ENCODE peak calls at places on chromosomes 4 and X, in seven cellular contexts. U, J, W, I, V, P and L are unnamed samples.

GRCh38 chr4:173343832-173344397 is 9.8 kb upstream of the HMGB2 start:
- DNase-seq in U (no peak), J (no peak), W (no peak), I (no peak), V (no peak), P (no peak), L (no peak)

GRCh38 chr4:128787509-128788311 is 21.8 kb upstream of the JADE1 start:
- DNase-seq in U (no peak), J (no peak), W (no peak), I (no peak), V (no peak), P (no peak), L (no peak)

GRCh38 chr4:4260185-4260751 is 12.2 kb upstream of the TMEM128 start:
- DNase-seq in U (no peak), J (no peak), W (no peak), I (no peak), V (peak; percentile 74), P (no peak), L (no peak)

GRCh38 chr4:125316781-125317525 is 2.2 kb downstream of the FAT4 start:
- DNase-seq in U (peak; percentile 85), J (peak; percentile 76), W (peak; percentile 34), I (no peak), V (no peak), P (peak; percentile 72), L (no peak)

GRCh38 chr4:74284074-74284473 is 24.2 kb upstream of the EPGN start:
- DNase-seq in U (no peak), J (no peak), W (no peak), I (no peak), V (peak; percentile 22), P (no peak), L (no peak)

GRCh38 chr4:183738081-183738673 is 79.1 kb downstream of the TRAPPC11 start:
- DNase-seq in U (no peak), J (no peak), W (no peak), I (peak; percentile 24), V (no peak), P (no peak), L (no peak)

GRCh38 chr4:138636791-138637190 is 378.8 kb upstream of the NOCT start:
- DNase-seq in U (no peak), J (no peak), W (no peak), I (no peak), V (no peak), P (no peak), L (no peak)

GRCh38 chr4:86556791-86557415 is 37.2 kb upstream of the PTPN13 start:
- DNase-seq in U (no peak), J (no peak), W (no peak), I (no peak), V (no peak), P (no peak), L (no peak)

GRCh38 chr4:100299441-100299840 is 109.2 kb upstream of the DDIT4L start:
- DNase-seq in U (no peak), J (no peak), W (no peak), I (no peak), V (peak; percentile 8), P (no peak), L (no peak)

GRCh38 chr4:156767911-156768415 is 203.6 kb downstream of the PDGFC start:
- DNase-seq in U (no peak), J (no peak), W (no peak), I (no peak), V (no peak), P (no peak), L (no peak)

GRCh38 chr4:166836865-166837264 is 397.4 kb downstream of the SPOCK3 start:
- DNase-seq in U (no peak), J (no peak), W (no peak), I (no peak), V (no peak), P (no peak), L (no peak)

GRCh38 chr4:127505203-127505602 is 127.6 kb upstream of the INTU start:
- DNase-seq in U (no peak), J (no peak), W (peak; percentile 61), I (no peak), V (no peak), P (no peak), L (no peak)

GRCh38 chr4:68145261-68145660 is 15.6 kb upstream of the TMPRSS11F start:
- DNase-seq in U (no peak), J (no peak), W (no peak), I (no peak), V (no peak), P (no peak), L (no peak)

GRCh38 chr4:183289688-183290087 is 30.4 kb downstream of the CLDN22 start:
- DNase-seq in U (no peak), J (no peak), W (no peak), I (no peak), V (no peak), P (no peak), L (no peak)

GRCh38 chr4:183522821-183523220 is 18.0 kb downstream of the ING2 start:
- DNase-seq in U (no peak), J (no peak), W (no peak), I (no peak), V (no peak), P (no peak), L (no peak)

GRCh38 chrX:72094894-72095293 is 36.8 kb downstream of the RTL5 start:
- DNase-seq in U (no peak), J (no peak), W (peak; percentile 44), I (no peak), V (no peak), P (peak; percentile 84), L (no peak)

GRCh38 chr4:128225148-128225547 is 62.5 kb downstream of the PGRMC2 start:
- DNase-seq in U (no peak), J (no peak), W (no peak), I (no peak), V (no peak), P (no peak), L (no peak)

GRCh38 chr4:1294891-1295290 is 5.2 kb downstream of the MAEA start:
- DNase-seq in U (no peak), J (peak; percentile 48), W (no peak), I (no peak), V (no peak), P (peak; percentile 76), L (no peak)

GRCh38 chr4:185730387-185730786 is 81.6 kb downstream of the SORBS2 start:
- DNase-seq in U (no peak), J (no peak), W (no peak), I (no peak), V (no peak), P (no peak), L (no peak)

GRCh38 chr4:102388636-102389035 is 43.4 kb upstream of the SLC39A8 start:
- DNase-seq in U (no peak), J (no peak), W (no peak), I (no peak), V (no peak), P (no peak), L (no peak)

GRCh38 chrX:47958943-47959342 is 44.8 kb downstream of the ZNF182 start:
- DNase-seq in U (no peak), J (no peak), W (no peak), I (no peak), V (no peak), P (no peak), L (no peak)

GRCh38 chr4:165199286-165199685 is 8.1 kb upstream of the KLHL2 start:
- DNase-seq in U (no peak), J (no peak), W (no peak), I (no peak), V (no peak), P (no peak), L (no peak)

GRCh38 chr4:165199722-165200121 is 7.6 kb upstream of the KLHL2 start:
- DNase-seq in U (no peak), J (no peak), W (no peak), I (no peak), V (no peak), P (no peak), L (no peak)

GRCh38 chr4:165204462-165204830 is 2.9 kb upstream of the KLHL2 start:
- DNase-seq in U (no peak), J (no peak), W (no peak), I (no peak), V (no peak), P (no peak), L (no peak)

GRCh38 chr4:165203541-165204461 is 3.6 kb upstream of the KLHL2 start:
- DNase-seq in U (no peak), J (no peak), W (no peak), I (no peak), V (no peak), P (no peak), L (no peak)

GRCh38 chr4:165201806-165202205 is 5.6 kb upstream of the KLHL2 start:
- DNase-seq in U (no peak), J (no peak), W (no peak), I (no peak), V (no peak), P (no peak), L (no peak)
- TF ChIP-seq POLR2AphosphoS5 in U (no peak), J (no peak), W (no peak), I (no peak), V (no peak), P (no peak), L (no peak)

GRCh38 chrX:20212486-20213089 is 54.1 kb downstream of the RPS6KA3 start:
- DNase-seq in U (no peak), J (no peak), W (no peak), I (peak; percentile 8), V (no peak), P (no peak), L (no peak)
- H3K4me1 ChIP-seq in U (peaks cover 1% of the 10 kb centered on the region), J (no peaks in the 10 kb centered on the region), W (peaks cover 6% of the 10 kb centered on the region), I (no peaks in the 10 kb centered on the region), V (peaks cover 3% of the 10 kb centered on the region), P (peaks cover 3% of the 10 kb centered on the region), L (peaks cover 8% of the 10 kb centered on the region)

GRCh38 chr4:142352682-142353081 is 493.4 kb downstream of the INPP4B start:
- DNase-seq in U (no peak), J (no peak), W (no peak), I (no peak), V (no peak), P (no peak), L (no peak)

GRCh38 chr4:142354041-142354440 is 492.1 kb downstream of the INPP4B start:
- DNase-seq in U (no peak), J (no peak), W (no peak), I (no peak), V (no peak), P (no peak), L (no peak)

GRCh38 chr4:142351958-142352357 is 494.1 kb downstream of the INPP4B start:
- DNase-seq in U (no peak), J (no peak), W (no peak), I (no peak), V (no peak), P (no peak), L (no peak)

GRCh38 chr4:142354794-142355416 is 491.2 kb downstream of the INPP4B start:
- DNase-seq in U (no peak), J (no peak), W (no peak), I (no peak), V (no peak), P (no peak), L (no peak)

GRCh38 chr4:142353149-142353738 is 492.9 kb downstream of the INPP4B start:
- DNase-seq in U (no peak), J (no peak), W (no peak), I (no peak), V (peak; percentile 69), P (no peak), L (no peak)
- H3K4me3 ChIP-seq in U (no peak overlapping the region), J (no peak overlapping the region), W (no peak overlapping the region), I (no peak overlapping the region), V (no peak overlapping the region), P (no peak overlapping the region), L (no peak overlapping the region)

DNA sequence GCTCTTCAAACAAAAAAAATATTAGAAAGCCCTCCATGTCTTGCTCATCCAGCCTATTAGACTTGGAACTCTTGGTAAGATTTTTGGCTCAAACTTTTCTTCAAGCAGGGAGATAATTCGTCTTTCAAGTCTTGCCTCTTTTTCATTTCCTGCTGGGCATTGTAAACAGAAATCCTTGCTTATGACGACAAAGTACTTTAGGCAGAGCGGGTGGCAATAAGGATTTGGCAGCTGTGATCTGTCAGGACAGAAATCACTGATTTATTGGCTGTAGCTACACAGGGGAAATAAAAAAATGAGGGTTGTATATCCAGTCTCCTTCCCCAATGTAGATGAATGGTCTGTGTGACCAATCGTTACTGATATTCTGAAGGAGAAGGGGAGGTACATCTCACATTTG is 121.5 kb downstream of the SLC4A4 start:
- DNase-seq in U (no peak), J (no peak), W (no peak), I (no peak), V (no peak), P (no peak), L (no peak)
- TF ChIP-seq POLR2AphosphoS5 in U (no peak), J (no peak), W (no peak), I (no peak), V (no peak), P (no peak), L (no peak)